ENCODE peak calls at places on chromosomes 1 and 21, in six cellular contexts. One of them, this sample, is unnamed.
A peak's percentile ranks its signal among the peaks of the same experiment; 100 is the strongest.

GRCh38 chr1:48831579-48831978 is 54.9 kb upstream of the BEND5 start:
- DNase-seq in H9: no peak
- DNase-seq in neuronal stem cell: no peak
- DNase-seq in H1: no peak
- DNase-seq in trophoblast cell: no peak
- DNase-seq in mesenchymal stem cell: no peak
- DNase-seq in this sample: no peak

GRCh38 chr21:44998621-44999427 is 59.0 kb downstream of the SLX9 start:
- DNase-seq in H9: no peak
- DNase-seq in neuronal stem cell: no peak
- DNase-seq in H1: no peak
- DNase-seq in trophoblast cell: no peak
- DNase-seq in mesenchymal stem cell: no peak
- DNase-seq in this sample: no peak

GRCh38 chr1:22331618-22332017 is 120.0 kb upstream of the ZBTB40 start:
- DNase-seq in H9: no peak
- DNase-seq in neuronal stem cell: no peak
- DNase-seq in H1: no peak
- DNase-seq in trophoblast cell: no peak
- DNase-seq in mesenchymal stem cell: peak; percentile 29
- DNase-seq in this sample: no peak

GRCh38 chr1:38724160-38725131 is 135.1 kb downstream of the RRAGC start:
- DNase-seq in H9: no peak
- DNase-seq in neuronal stem cell: no peak
- DNase-seq in H1: no peak
- DNase-seq in trophoblast cell: no peak
- DNase-seq in mesenchymal stem cell: peak; percentile 9
- DNase-seq in this sample: no peak

GRCh38 chr1:229007701-229008100 is 263.2 kb upstream of the RAB4A start:
- DNase-seq in H9: no peak
- DNase-seq in neuronal stem cell: no peak
- DNase-seq in H1: no peak
- DNase-seq in trophoblast cell: peak; percentile 99
- DNase-seq in mesenchymal stem cell: no peak
- DNase-seq in this sample: no peak

GRCh38 chr1:168098534-168099313 is 38.0 kb downstream of the GPR161 start:
- DNase-seq in H9: no peak
- DNase-seq in neuronal stem cell: no peak
- DNase-seq in H1: no peak
- DNase-seq in trophoblast cell: peak; percentile 98
- DNase-seq in mesenchymal stem cell: no peak
- DNase-seq in this sample: no peak

GRCh38 chr1:55235722-55236121 is 20.6 kb upstream of the USP24 start:
- DNase-seq in H9: no peak
- DNase-seq in neuronal stem cell: no peak
- DNase-seq in H1: no peak
- DNase-seq in trophoblast cell: peak; percentile 83
- DNase-seq in mesenchymal stem cell: peak; percentile 91
- DNase-seq in this sample: peak; percentile 85

GRCh38 chr1:53294557-53294956 is 33.3 kb downstream of the LRP8 start:
- DNase-seq in H9: no peak
- DNase-seq in neuronal stem cell: no peak
- DNase-seq in H1: no peak
- DNase-seq in trophoblast cell: no peak
- DNase-seq in mesenchymal stem cell: peak; percentile 48
- DNase-seq in this sample: peak; percentile 78

GRCh38 chr1:15243275-15244043 is 3.6 kb upstream of the FHAD1 start:
- DNase-seq in H9: no peak
- DNase-seq in neuronal stem cell: no peak
- DNase-seq in H1: no peak
- DNase-seq in trophoblast cell: peak; percentile 75
- DNase-seq in mesenchymal stem cell: no peak
- DNase-seq in this sample: peak; percentile 14

GRCh38 chr1:13617773-13618172 is 34.1 kb downstream of the PDPN start:
- DNase-seq in H9: no peak
- DNase-seq in neuronal stem cell: no peak
- DNase-seq in H1: no peak
- DNase-seq in trophoblast cell: peak; percentile 10
- DNase-seq in mesenchymal stem cell: peak; percentile 25
- DNase-seq in this sample: no peak

GRCh38 chr1:56448937-56449336 is 130.4 kb downstream of the PLPP3 start:
- DNase-seq in H9: no peak
- DNase-seq in neuronal stem cell: no peak
- DNase-seq in H1: no peak
- DNase-seq in trophoblast cell: peak; percentile 52
- DNase-seq in mesenchymal stem cell: peak; percentile 78
- DNase-seq in this sample: peak; percentile 52

DNA sequence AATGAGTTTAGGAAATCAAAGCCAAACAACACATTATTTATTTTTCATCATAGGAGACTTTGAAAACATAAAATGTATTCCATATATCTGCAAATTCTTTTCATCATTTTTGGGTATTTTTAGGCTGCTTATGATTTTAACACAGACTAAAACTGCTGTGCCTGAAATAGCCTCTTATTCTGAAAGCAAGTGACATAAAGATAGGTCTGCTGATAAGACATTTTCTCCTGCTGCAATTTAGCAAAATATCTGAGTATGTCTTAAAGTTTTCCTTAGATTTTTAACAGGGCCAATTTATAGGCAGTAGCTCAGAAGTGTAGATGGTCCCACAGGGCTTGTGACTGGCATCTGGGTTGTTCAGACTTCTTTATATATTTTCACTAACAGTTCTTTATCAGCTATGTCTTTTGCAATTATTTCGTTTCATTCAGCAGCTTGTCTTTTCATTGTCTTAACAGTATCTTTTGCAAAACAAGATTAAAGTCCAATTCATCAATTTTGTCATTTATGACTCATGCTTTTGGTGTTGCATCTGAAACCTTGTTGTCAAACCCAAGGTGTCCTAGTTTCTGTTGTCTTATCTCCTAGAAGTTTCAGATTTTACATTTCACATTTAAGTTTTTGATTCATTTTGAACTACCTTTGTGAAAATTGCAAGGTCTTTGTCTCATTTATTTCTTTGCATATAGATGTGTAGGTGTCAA is 41.2 kb upstream of the ZNF124 start:
- DNase-seq in H9: no peak
- DNase-seq in neuronal stem cell: no peak
- DNase-seq in H1: no peak
- DNase-seq in trophoblast cell: no peak
- DNase-seq in mesenchymal stem cell: no peak
- DNase-seq in this sample: no peak
- H3K14ac ChIP-seq in H9: no peak overlapping the region
- H3K14ac ChIP-seq in neuronal stem cell: no peak overlapping the region
- H3K14ac ChIP-seq in H1: no peak overlapping the region
- H3K14ac ChIP-seq in trophoblast cell: no peak overlapping the region
- H3K14ac ChIP-seq in mesenchymal stem cell: no peak overlapping the region
- H3K14ac ChIP-seq in this sample: no peak overlapping the region

GRCh38 chr1:235979716-235980338 is 85.1 kb downstream of the NID1 start:
- DNase-seq in H9: no peak
- DNase-seq in neuronal stem cell: no peak
- DNase-seq in H1: no peak
- DNase-seq in trophoblast cell: no peak
- DNase-seq in mesenchymal stem cell: no peak
- DNase-seq in this sample: no peak
- H3K14ac ChIP-seq in H9: no peak overlapping the region
- H3K14ac ChIP-seq in neuronal stem cell: no peak overlapping the region
- H3K14ac ChIP-seq in H1: no peak overlapping the region
- H3K14ac ChIP-seq in trophoblast cell: no peak overlapping the region
- H3K14ac ChIP-seq in mesenchymal stem cell: no peak overlapping the region
- H3K14ac ChIP-seq in this sample: no peak overlapping the region

DNA sequence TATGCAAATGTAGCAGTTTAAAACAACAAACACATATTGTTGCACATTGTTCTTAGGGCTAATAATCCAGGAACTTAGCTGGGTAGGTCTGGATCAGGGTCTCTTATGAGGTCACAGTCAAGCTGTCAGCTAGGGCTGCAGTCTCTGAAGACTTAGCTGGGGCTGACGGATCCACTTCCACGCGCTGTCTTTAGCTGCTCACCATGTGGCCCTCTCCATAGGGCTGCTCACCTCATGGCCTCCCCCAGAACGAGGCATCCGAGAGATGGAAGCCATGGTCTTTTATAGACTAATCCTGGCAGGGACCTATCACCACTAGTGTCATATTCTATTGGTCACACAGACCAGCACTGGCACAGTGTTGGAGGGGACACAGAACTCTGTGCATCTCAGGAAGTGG is 8.7 kb upstream of the OXCT2 start:
- DNase-seq in H9: no peak
- DNase-seq in neuronal stem cell: no peak
- DNase-seq in H1: no peak
- DNase-seq in trophoblast cell: no peak
- DNase-seq in mesenchymal stem cell: no peak
- DNase-seq in this sample: no peak
- H3K14ac ChIP-seq in H9: no peak overlapping the region
- H3K14ac ChIP-seq in neuronal stem cell: no peak overlapping the region
- H3K14ac ChIP-seq in H1: no peak overlapping the region
- H3K14ac ChIP-seq in trophoblast cell: no peak overlapping the region
- H3K14ac ChIP-seq in mesenchymal stem cell: no peak overlapping the region
- H3K14ac ChIP-seq in this sample: no peak overlapping the region

GRCh38 chr21:38787461-38788274 is 18.1 kb upstream of the ETS2 start:
- DNase-seq in H9: peak; percentile 42
- DNase-seq in neuronal stem cell: no peak
- DNase-seq in H1: no peak
- DNase-seq in trophoblast cell: peak; percentile 97
- DNase-seq in mesenchymal stem cell: peak; percentile 86
- DNase-seq in this sample: peak; percentile 76
- H3K14ac ChIP-seq in H9: no peak overlapping the region
- H3K14ac ChIP-seq in neuronal stem cell: no peak overlapping the region
- H3K14ac ChIP-seq in H1: no peak overlapping the region
- H3K14ac ChIP-seq in trophoblast cell: no peak overlapping the region
- H3K14ac ChIP-seq in mesenchymal stem cell: no peak overlapping the region
- H3K14ac ChIP-seq in this sample: peak overlapping the region; percentile 19

DNA sequence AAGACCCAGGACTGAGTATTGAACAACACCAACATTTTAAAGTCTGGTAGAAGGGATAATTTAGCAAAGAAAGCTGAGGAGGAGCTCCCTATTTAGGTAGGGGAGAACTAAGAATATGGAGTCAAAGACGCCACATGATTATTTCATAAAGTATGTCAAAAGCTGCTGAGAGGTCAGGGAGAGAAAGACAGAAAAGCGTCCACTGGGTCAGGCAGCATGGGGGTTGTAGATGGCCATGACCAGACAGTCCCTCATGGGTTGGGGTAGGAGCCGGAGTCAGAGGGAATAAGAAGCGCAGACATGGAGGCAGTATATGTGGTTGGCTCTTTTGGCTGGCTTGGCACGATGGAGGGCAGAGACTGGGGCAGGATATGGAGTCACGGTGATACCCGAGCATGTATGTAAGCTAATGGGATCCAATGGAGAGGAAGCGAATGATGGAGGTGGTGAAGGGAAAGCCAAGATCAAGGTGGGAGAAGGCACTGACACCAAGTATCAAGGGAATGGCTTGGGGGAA is 4.8 kb downstream of the C1orf115 start:
- DNase-seq in H9: no peak
- DNase-seq in neuronal stem cell: no peak
- DNase-seq in H1: no peak
- DNase-seq in trophoblast cell: peak; percentile 71
- DNase-seq in mesenchymal stem cell: no peak
- DNase-seq in this sample: no peak
- H3K14ac ChIP-seq in H9: no peak overlapping the region
- H3K14ac ChIP-seq in neuronal stem cell: no peak overlapping the region
- H3K14ac ChIP-seq in H1: no peak overlapping the region
- H3K14ac ChIP-seq in trophoblast cell: peak overlapping the region; percentile 58
- H3K14ac ChIP-seq in mesenchymal stem cell: no peak overlapping the region
- H3K14ac ChIP-seq in this sample: no peak overlapping the region

DNA sequence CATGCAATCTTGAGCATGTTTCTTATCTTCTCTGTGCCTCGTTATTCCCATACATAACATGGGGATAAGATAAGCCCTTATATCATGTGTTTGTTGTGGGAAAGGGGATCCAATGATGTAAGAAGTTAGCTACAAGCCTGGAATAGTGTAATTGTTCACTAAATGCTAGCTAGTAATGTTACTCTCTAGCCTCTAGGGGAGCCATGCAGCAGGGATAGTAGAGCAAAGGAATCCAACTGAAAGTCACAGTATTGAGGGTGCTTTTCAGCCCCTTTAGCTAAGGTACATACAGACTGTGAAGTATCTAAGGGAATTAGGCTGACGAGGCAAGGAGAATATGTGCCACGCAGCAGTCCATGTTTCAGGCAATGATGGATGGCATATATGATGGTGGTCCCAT is 46.9 kb downstream of the IL23R start:
- DNase-seq in H9: peak; percentile 39
- DNase-seq in neuronal stem cell: peak; percentile 8
- DNase-seq in H1: no peak
- DNase-seq in trophoblast cell: peak; percentile 57
- DNase-seq in mesenchymal stem cell: peak; percentile 26
- DNase-seq in this sample: peak; percentile 17
- H3K14ac ChIP-seq in H9: no peak overlapping the region
- H3K14ac ChIP-seq in neuronal stem cell: no peak overlapping the region
- H3K14ac ChIP-seq in H1: no peak overlapping the region
- H3K14ac ChIP-seq in trophoblast cell: no peak overlapping the region
- H3K14ac ChIP-seq in mesenchymal stem cell: no peak overlapping the region
- H3K14ac ChIP-seq in this sample: no peak overlapping the region

GRCh38 chr1:230877139-230877923 is 9.0 kb upstream of the C1orf198 start:
- DNase-seq in H9: no peak
- DNase-seq in neuronal stem cell: no peak
- DNase-seq in H1: no peak
- DNase-seq in trophoblast cell: peak; percentile 71
- DNase-seq in mesenchymal stem cell: peak; percentile 67
- DNase-seq in this sample: peak; percentile 84
- H3K14ac ChIP-seq in H9: no peak overlapping the region
- H3K14ac ChIP-seq in neuronal stem cell: no peak overlapping the region
- H3K14ac ChIP-seq in H1: no peak overlapping the region
- H3K14ac ChIP-seq in trophoblast cell: no peak overlapping the region
- H3K14ac ChIP-seq in mesenchymal stem cell: no peak overlapping the region
- H3K14ac ChIP-seq in this sample: peak overlapping the region; percentile 63